ENCODE peak calls at places on chromosome 19, in ten cellular contexts. One of them, this sample, is unnamed.
A peak's percentile ranks its signal among the peaks of the same experiment; 100 is the strongest.

GRCh38 chr19:37928527-37929286 is 21.7 kb downstream of the SIPA1L3 start:
- DNase-seq in kidney epithelial cell: no peak
- DNase-seq in OCI-LY7: peak; percentile 96
- DNase-seq in uterus: no peak
- DNase-seq in A673: no peak
- DNase-seq in psoas muscle: no peak
- DNase-seq in neural progenitor cell: no peak
- DNase-seq in GM23338: peak; percentile 67
- DNase-seq in adrenal gland: no peak
- DNase-seq in ovary: no peak
- DNase-seq in this sample: no peak

GRCh38 chr19:48575931-48576622 is 24.1 kb downstream of the SULT2B1 start:
- DNase-seq in OCI-LY7: no peak
- DNase-seq in neural progenitor cell: no peak
- DNase-seq in GM23338: no peak
- DNase-seq in psoas muscle: no peak
- DNase-seq in uterus: no peak
- DNase-seq in A673: no peak
- DNase-seq in ovary: no peak
- DNase-seq in adrenal gland: no peak
- DNase-seq in kidney epithelial cell: no peak
- DNase-seq in this sample: no peak

GRCh38 chr19:4851551-4852290 is 15.7 kb downstream of the PLIN3 start:
- DNase-seq in OCI-LY7: peak; percentile 77
- DNase-seq in ovary: peak; percentile 79
- DNase-seq in uterus: peak; percentile 75
- DNase-seq in kidney epithelial cell: peak; percentile 88
- DNase-seq in neural progenitor cell: peak; percentile 71
- DNase-seq in A673: peak; percentile 75
- DNase-seq in GM23338: peak; percentile 85
- DNase-seq in adrenal gland: peak; percentile 68
- DNase-seq in psoas muscle: peak; percentile 87
- DNase-seq in this sample: no peak

GRCh38 chr19:7629347-7630054 is at the start of the genes PET100 and XAB2:
- DNase-seq in uterus: peak; percentile 96
- DNase-seq in GM23338: peak; percentile 98
- DNase-seq in psoas muscle: peak; percentile 98
- DNase-seq in A673: peak; percentile 98
- DNase-seq in adrenal gland: peak; percentile 99
- DNase-seq in ovary: peak; percentile 97
- DNase-seq in OCI-LY7: peak; percentile 99
- DNase-seq in kidney epithelial cell: peak; percentile 93
- DNase-seq in neural progenitor cell: peak; percentile 98
- DNase-seq in this sample: peak; percentile 94

GRCh38 chr19:10553943-10554381 is 10.3 kb downstream of the ATG4D start:
- DNase-seq in psoas muscle: peak; percentile 58
- DNase-seq in GM23338: no peak
- DNase-seq in neural progenitor cell: no peak
- DNase-seq in kidney epithelial cell: no peak
- DNase-seq in uterus: no peak
- DNase-seq in adrenal gland: no peak
- DNase-seq in ovary: no peak
- DNase-seq in OCI-LY7: peak; percentile 82
- DNase-seq in A673: no peak
- DNase-seq in this sample: no peak

GRCh38 chr19:16660763-16661479 is at the start of gene TMEM38A:
- DNase-seq in ovary: peak; percentile 68
- DNase-seq in GM23338: peak; percentile 54
- DNase-seq in A673: peak; percentile 31
- DNase-seq in kidney epithelial cell: no peak
- DNase-seq in uterus: peak; percentile 51
- DNase-seq in OCI-LY7: peak; percentile 57
- DNase-seq in adrenal gland: peak; percentile 47
- DNase-seq in neural progenitor cell: peak; percentile 63
- DNase-seq in psoas muscle: peak; percentile 86
- DNase-seq in this sample: no peak

GRCh38 chr19:31372245-31372781 is 23.1 kb upstream of the TSHZ3 start:
- DNase-seq in psoas muscle: no peak
- DNase-seq in GM23338: no peak
- DNase-seq in ovary: no peak
- DNase-seq in adrenal gland: no peak
- DNase-seq in uterus: no peak
- DNase-seq in OCI-LY7: no peak
- DNase-seq in neural progenitor cell: no peak
- DNase-seq in kidney epithelial cell: no peak
- DNase-seq in A673: no peak
- DNase-seq in this sample: no peak

GRCh38 chr19:2552859-2553258 is 76.9 kb downstream of the GADD45B start:
- DNase-seq in A673: peak; percentile 91
- DNase-seq in kidney epithelial cell: no peak
- DNase-seq in GM23338: no peak
- DNase-seq in psoas muscle: no peak
- DNase-seq in OCI-LY7: peak; percentile 78
- DNase-seq in adrenal gland: no peak
- DNase-seq in ovary: no peak
- DNase-seq in neural progenitor cell: no peak
- DNase-seq in uterus: no peak
- DNase-seq in this sample: no peak

GRCh38 chr19:3981373-3981735 is 3.9 kb downstream of the EEF2 start:
- DNase-seq in A673: no peak
- DNase-seq in neural progenitor cell: no peak
- DNase-seq in GM23338: no peak
- DNase-seq in adrenal gland: no peak
- DNase-seq in ovary: no peak
- DNase-seq in kidney epithelial cell: no peak
- DNase-seq in psoas muscle: no peak
- DNase-seq in OCI-LY7: no peak
- DNase-seq in uterus: no peak
- DNase-seq in this sample: no peak

GRCh38 chr19:5126498-5127223 is 157.7 kb downstream of the KDM4B start:
- DNase-seq in OCI-LY7: peak; percentile 42
- DNase-seq in kidney epithelial cell: no peak
- DNase-seq in A673: no peak
- DNase-seq in uterus: no peak
- DNase-seq in psoas muscle: no peak
- DNase-seq in GM23338: no peak
- DNase-seq in ovary: no peak
- DNase-seq in neural progenitor cell: no peak
- DNase-seq in adrenal gland: no peak
- DNase-seq in this sample: no peak

GRCh38 chr19:44677019-44677809 is 5.9 kb downstream of the CEACAM19 start:
- DNase-seq in GM23338: peak; percentile 76
- DNase-seq in adrenal gland: peak; percentile 63
- DNase-seq in uterus: no peak
- DNase-seq in neural progenitor cell: peak; percentile 21
- DNase-seq in OCI-LY7: peak; percentile 30
- DNase-seq in kidney epithelial cell: no peak
- DNase-seq in ovary: no peak
- DNase-seq in A673: peak; percentile 85
- DNase-seq in psoas muscle: no peak
- DNase-seq in this sample: peak; percentile 20

GRCh38 chr19:24063312-24063711 is 23.7 kb upstream of the ZNF254 start:
- DNase-seq in GM23338: no peak
- DNase-seq in uterus: no peak
- DNase-seq in psoas muscle: no peak
- DNase-seq in kidney epithelial cell: no peak
- DNase-seq in neural progenitor cell: no peak
- DNase-seq in adrenal gland: no peak
- DNase-seq in ovary: no peak
- DNase-seq in A673: no peak
- DNase-seq in OCI-LY7: no peak
- DNase-seq in this sample: no peak

GRCh38 chr19:11693505-11694499 is 44.9 kb downstream of the ZNF823 start:
- DNase-seq in neural progenitor cell: peak; percentile 52
- DNase-seq in OCI-LY7: peak; percentile 14
- DNase-seq in GM23338: peak; percentile 85
- DNase-seq in psoas muscle: no peak
- DNase-seq in kidney epithelial cell: no peak
- DNase-seq in uterus: no peak
- DNase-seq in A673: peak; percentile 95
- DNase-seq in adrenal gland: no peak
- DNase-seq in ovary: no peak
- DNase-seq in this sample: peak; percentile 49
- TF ChIP-seq CTCF in neural progenitor cell: no peak
- TF ChIP-seq CTCF in OCI-LY7: peak; percentile 48
- TF ChIP-seq CTCF in GM23338: peak; percentile 6
- TF ChIP-seq CTCF in psoas muscle: no peak
- TF ChIP-seq CTCF in kidney epithelial cell: no peak
- TF ChIP-seq CTCF in uterus: no peak
- TF ChIP-seq CTCF in A673: no peak
- TF ChIP-seq CTCF in adrenal gland: no peak
- TF ChIP-seq CTCF in ovary: no peak
- TF ChIP-seq CTCF in this sample: no peak

GRCh38 chr19:50688766-50689165 is 30.8 kb downstream of the SHANK1 start:
- DNase-seq in GM23338: no peak
- DNase-seq in uterus: no peak
- DNase-seq in OCI-LY7: no peak
- DNase-seq in adrenal gland: no peak
- DNase-seq in psoas muscle: no peak
- DNase-seq in neural progenitor cell: no peak
- DNase-seq in A673: no peak
- DNase-seq in kidney epithelial cell: no peak
- DNase-seq in ovary: no peak
- DNase-seq in this sample: no peak
- H3K36me3 ChIP-seq in GM23338: no peaks in the 10 kb centered on the region
- H3K36me3 ChIP-seq in uterus: no peaks in the 10 kb centered on the region
- H3K36me3 ChIP-seq in OCI-LY7: no peaks in the 10 kb centered on the region
- H3K36me3 ChIP-seq in adrenal gland: no peaks in the 10 kb centered on the region
- H3K36me3 ChIP-seq in psoas muscle: no peaks in the 10 kb centered on the region
- H3K36me3 ChIP-seq in neural progenitor cell: no peaks in the 10 kb centered on the region
- H3K36me3 ChIP-seq in A673: peaks cover 7% of the 10 kb centered on the region
- H3K36me3 ChIP-seq in kidney epithelial cell: peaks cover 2% of the 10 kb centered on the region
- H3K36me3 ChIP-seq in ovary: no peaks in the 10 kb centered on the region
- H3K36me3 ChIP-seq in this sample: no peaks in the 10 kb centered on the region

DNA sequence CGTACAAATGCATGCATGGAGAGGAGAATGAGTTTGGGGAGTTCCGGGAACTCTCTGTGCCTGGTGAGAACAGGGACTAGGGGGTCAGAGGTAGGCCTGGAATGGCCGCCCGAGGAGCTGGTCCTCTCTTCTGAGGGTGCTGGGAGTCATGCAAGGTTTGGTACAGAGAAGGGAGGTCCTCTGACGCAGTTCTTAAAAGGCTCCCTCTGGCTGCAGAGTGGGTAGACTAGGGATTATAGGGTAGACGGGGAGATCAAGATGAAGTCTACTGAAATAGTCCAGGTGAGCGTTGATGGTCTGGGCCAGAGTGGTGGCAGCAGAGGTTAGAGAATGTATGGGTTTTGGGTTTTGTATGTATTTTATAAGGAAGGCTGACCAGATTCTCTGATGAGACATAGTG is 796 bp downstream of the ZNF304 start:
- DNase-seq in psoas muscle: no peak
- DNase-seq in kidney epithelial cell: no peak
- DNase-seq in uterus: no peak
- DNase-seq in GM23338: peak; percentile 19
- DNase-seq in neural progenitor cell: peak; percentile 6
- DNase-seq in adrenal gland: no peak
- DNase-seq in ovary: no peak
- DNase-seq in A673: no peak
- DNase-seq in OCI-LY7: no peak
- DNase-seq in this sample: no peak
- H3K4me3 ChIP-seq in psoas muscle: peak overlapping the region; percentile 94
- H3K4me3 ChIP-seq in kidney epithelial cell: peak overlapping the region; percentile 61
- H3K4me3 ChIP-seq in uterus: peak overlapping the region; percentile 77
- H3K4me3 ChIP-seq in GM23338: peak overlapping the region; percentile 98
- H3K4me3 ChIP-seq in neural progenitor cell: peak overlapping the region; percentile 97
- H3K4me3 ChIP-seq in adrenal gland: peak overlapping the region; percentile 65
- H3K4me3 ChIP-seq in ovary: peak overlapping the region; percentile 87
- H3K4me3 ChIP-seq in A673: peak overlapping the region; percentile 94
- H3K4me3 ChIP-seq in OCI-LY7: peak overlapping the region; percentile 98
- H3K4me3 ChIP-seq in this sample: peak overlapping the region; percentile 99

DNA sequence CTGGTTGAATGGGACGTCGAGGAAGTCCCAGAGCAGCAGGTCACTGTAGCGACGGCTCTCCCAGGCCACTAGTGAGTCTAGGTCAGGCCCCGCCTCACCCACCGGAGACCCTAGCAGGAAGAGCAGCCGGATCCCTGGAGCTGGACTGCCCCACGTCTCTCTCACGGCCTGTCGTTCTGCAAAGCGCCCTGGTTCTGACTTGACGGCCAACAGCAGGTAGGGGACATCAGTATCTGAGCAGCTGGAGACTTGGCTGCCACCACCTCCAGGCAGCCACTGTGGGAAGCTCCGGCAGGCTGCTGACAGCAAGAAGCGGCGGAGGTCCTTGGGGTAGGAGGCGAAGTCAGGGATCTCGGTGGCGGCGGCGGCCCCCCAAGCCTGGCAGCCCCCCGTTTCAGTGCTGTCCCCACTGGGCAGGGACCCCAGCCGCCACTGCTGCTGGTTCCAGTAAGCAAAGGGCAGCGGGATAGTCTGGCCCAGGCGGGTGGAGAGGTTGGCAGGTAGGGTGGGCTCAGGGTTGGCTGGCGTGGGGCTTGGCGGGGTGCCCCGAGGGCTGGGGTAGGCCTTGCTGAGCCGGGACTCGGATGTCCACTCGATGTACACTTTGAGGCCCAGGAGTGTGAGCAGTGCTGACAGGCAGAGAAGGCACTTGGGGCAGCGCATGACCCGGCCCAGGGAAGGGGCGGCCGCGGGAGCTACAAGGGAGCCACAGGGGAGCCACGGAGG is 895 bp downstream of the B3GNT8 start:
- DNase-seq in psoas muscle: no peak
- DNase-seq in A673: no peak
- DNase-seq in neural progenitor cell: no peak
- DNase-seq in GM23338: no peak
- DNase-seq in kidney epithelial cell: no peak
- DNase-seq in adrenal gland: no peak
- DNase-seq in ovary: peak; percentile 48
- DNase-seq in OCI-LY7: no peak
- DNase-seq in uterus: no peak
- DNase-seq in this sample: no peak
- TF ChIP-seq CTCF in psoas muscle: no peak
- TF ChIP-seq CTCF in A673: no peak
- TF ChIP-seq CTCF in neural progenitor cell: no peak
- TF ChIP-seq CTCF in GM23338: no peak
- TF ChIP-seq CTCF in kidney epithelial cell: no peak
- TF ChIP-seq CTCF in adrenal gland: no peak
- TF ChIP-seq CTCF in ovary: no peak
- TF ChIP-seq CTCF in OCI-LY7: no peak
- TF ChIP-seq CTCF in uterus: no peak
- TF ChIP-seq CTCF in this sample: no peak

This sample was measured in BJ.